ENCODE peak calls at places on chromosomes 16 and 17, in seven cellular contexts. H, B, O, P, W, T and K are unnamed samples.

GRCh38 chr16:73202176-73202729 is 154.3 kb upstream of the ZFHX3 start:
- DNase-seq in H (peak; percentile 93), B (no peak), O (no peak), P (no peak), W (no peak), T (peak; percentile 51), K (no peak)

GRCh38 chr17:51371732-51372151 is 111.4 kb downstream of the UTP18 start:
- DNase-seq in H (peak; percentile 71), B (no peak), O (peak; percentile 80), P (no peak), W (peak; percentile 45), T (peak; percentile 35), K (no peak)

GRCh38 chr17:17545031-17545820 is 46.3 kb downstream of the PEMT start:
- DNase-seq in H (peak; percentile 54), B (no peak), O (no peak), P (no peak), W (no peak), T (no peak), K (no peak)

GRCh38 chr17:67542219-67543114 is 165.4 kb downstream of the PITPNC1 start:
- DNase-seq in H (no peak), B (no peak), O (no peak), P (no peak), W (no peak), T (no peak), K (no peak)

GRCh38 chr16:66355526-66355925 is 11.0 kb upstream of the CDH5 start:
- DNase-seq in H (no peak), B (no peak), O (no peak), P (no peak), W (no peak), T (no peak), K (no peak)

GRCh38 chr16:76574651-76575050 is 297.4 kb downstream of the CNTNAP4 start:
- DNase-seq in H (no peak), B (no peak), O (no peak), P (no peak), W (no peak), T (no peak), K (no peak)

GRCh38 chr16:68490829-68491575 is 42.7 kb upstream of the SMPD3 start:
- DNase-seq in H (peak; percentile 60), B (no peak), O (no peak), P (no peak), W (no peak), T (peak; percentile 86), K (no peak)

GRCh38 chr16:62190426-62190825 is 154.2 kb upstream of the CDH8 start:
- DNase-seq in H (peak; percentile 1), B (no peak), O (peak; percentile 66), P (no peak), W (peak; percentile 68), T (no peak), K (no peak)

GRCh38 chr17:47694018-47694817 is at the start of gene TBKBP1:
- DNase-seq in H (peak; percentile 25), B (peak; percentile 57), O (peak; percentile 69), P (no peak), W (peak; percentile 92), T (peak; percentile 55), K (no peak)

GRCh38 chr16:49500211-49500610 is 126.6 kb downstream of the C16orf78 start:
- DNase-seq in H (no peak), B (no peak), O (no peak), P (no peak), W (no peak), T (no peak), K (no peak)

GRCh38 chr17:34556951-34557350 is 22.4 kb upstream of the TMEM132E start:
- DNase-seq in H (no peak), B (no peak), O (no peak), P (no peak), W (no peak), T (no peak), K (no peak)

GRCh38 chr17:79942011-79942405 is 93.7 kb downstream of the TBC1D16 start:
- DNase-seq in H (no peak), B (no peak), O (no peak), P (no peak), W (no peak), T (peak; percentile 9), K (no peak)

GRCh38 chr17:43175213-43176118 is 4.5 kb downstream of the NBR1 start:
- DNase-seq in H (peak; percentile 76), B (no peak), O (no peak), P (no peak), W (no peak), T (no peak), K (no peak)

GRCh38 chr16:67216612-67217490 is 10.1 kb upstream of the TMEM208 start:
- DNase-seq in H (no peak), B (no peak), O (no peak), P (no peak), W (no peak), T (no peak), K (no peak)

GRCh38 chr17:83106036-83106577 is 26.7 kb downstream of the METRNL start:
- DNase-seq in H (no peak), B (no peak), O (no peak), P (no peak), W (no peak), T (no peak), K (no peak)

GRCh38 chr17:80242505-80242904 is 18.1 kb upstream of the RNF213 start:
- DNase-seq in H (no peak), B (no peak), O (no peak), P (no peak), W (no peak), T (no peak), K (no peak)

GRCh38 chr16:56353054-56353921 is 72.1 kb downstream of the AMFR start:
- DNase-seq in H (no peak), B (peak; percentile 4), O (no peak), P (no peak), W (no peak), T (no peak), K (no peak)

GRCh38 chr17:68614718-68615117 is 13.6 kb upstream of the FAM20A start:
- DNase-seq in H (no peak), B (no peak), O (no peak), P (no peak), W (no peak), T (no peak), K (no peak)

GRCh38 chr17:39791296-39791992 is 53.7 kb downstream of the GRB7 start:
- DNase-seq in H (no peak), B (no peak), O (no peak), P (no peak), W (no peak), T (no peak), K (no peak)

GRCh38 chr17:34998205-34998604 is 17.9 kb downstream of the LIG3 start:
- DNase-seq in H (peak; percentile 74), B (peak; percentile 65), O (peak; percentile 70), P (peak; percentile 87), W (peak; percentile 64), T (peak; percentile 74), K (peak; percentile 72)

GRCh38 chr16:2698103-2698870 is 16.0 kb downstream of the KCTD5 start:
- DNase-seq in H (no peak), B (no peak), O (no peak), P (no peak), W (no peak), T (no peak), K (no peak)

GRCh38 chr17:80005360-80006338 is 30.0 kb downstream of the TBC1D16 start:
- DNase-seq in H (peak; percentile 51), B (peak; percentile 57), O (peak; percentile 69), P (peak; percentile 78), W (peak; percentile 64), T (peak; percentile 76), K (peak; percentile 51)

GRCh38 chr17:44266402-44267164 is 1.4 kb downstream of the SLC4A1 start:
- DNase-seq in H (no peak), B (no peak), O (no peak), P (no peak), W (no peak), T (peak; percentile 20), K (no peak)
- TF ChIP-seq CTCF in H (no peak), B (no peak), O (no peak), P (no peak), W (no peak), T (no peak), K (no peak)

GRCh38 chr16:4776141-4776705 is 9.3 kb upstream of the ZNF500 start:
- DNase-seq in H (no peak), B (no peak), O (no peak), P (no peak), W (no peak), T (no peak), K (no peak)
- TF ChIP-seq CTCF in H (no peak), B (no peak), O (no peak), P (no peak), W (no peak), T (no peak), K (no peak)

DNA sequence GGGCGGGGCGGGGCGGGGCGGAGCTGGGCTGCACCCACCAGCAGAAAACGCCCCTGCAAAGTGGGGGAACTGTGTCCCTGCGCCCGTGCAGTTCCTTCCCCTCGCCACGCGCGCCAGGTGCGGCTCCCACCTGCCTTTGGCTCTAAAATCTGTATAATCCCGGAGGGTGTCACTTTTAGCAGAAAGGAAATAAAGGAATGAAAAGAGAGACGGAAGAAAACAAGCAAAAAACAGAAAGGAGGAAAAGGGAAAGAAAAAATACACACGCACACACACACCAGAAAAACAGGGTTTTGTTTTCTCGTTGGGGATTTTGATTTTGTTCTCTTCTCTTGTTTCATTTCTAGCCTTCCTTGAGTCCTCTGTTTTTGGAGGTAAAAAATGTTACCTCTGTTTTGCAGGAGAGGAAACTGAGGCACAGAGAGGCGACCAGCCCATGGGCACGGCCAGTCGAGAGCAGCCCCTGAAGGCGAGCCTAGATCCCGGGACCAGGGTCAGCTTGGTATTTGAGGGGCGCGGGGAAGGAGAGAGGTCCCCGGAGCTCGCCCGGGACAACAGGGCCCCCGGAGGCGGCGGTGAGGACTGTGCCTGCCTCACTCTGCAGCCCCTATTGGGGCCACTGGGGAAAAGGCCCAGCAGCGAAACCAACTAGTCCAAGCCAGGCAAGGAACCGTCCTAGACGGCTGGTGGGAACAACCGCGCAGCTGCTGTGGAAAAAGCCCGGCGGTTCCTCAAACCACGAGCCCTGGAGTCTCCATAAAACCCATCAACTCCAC is 594 bp upstream of the CARHSP1 start:
- DNase-seq in H (no peak), B (no peak), O (peak; percentile 59), P (no peak), W (no peak), T (no peak), K (no peak)
- TF ChIP-seq CTCF in H (no peak), B (no peak), O (no peak), P (no peak), W (no peak), T (no peak), K (no peak)

DNA sequence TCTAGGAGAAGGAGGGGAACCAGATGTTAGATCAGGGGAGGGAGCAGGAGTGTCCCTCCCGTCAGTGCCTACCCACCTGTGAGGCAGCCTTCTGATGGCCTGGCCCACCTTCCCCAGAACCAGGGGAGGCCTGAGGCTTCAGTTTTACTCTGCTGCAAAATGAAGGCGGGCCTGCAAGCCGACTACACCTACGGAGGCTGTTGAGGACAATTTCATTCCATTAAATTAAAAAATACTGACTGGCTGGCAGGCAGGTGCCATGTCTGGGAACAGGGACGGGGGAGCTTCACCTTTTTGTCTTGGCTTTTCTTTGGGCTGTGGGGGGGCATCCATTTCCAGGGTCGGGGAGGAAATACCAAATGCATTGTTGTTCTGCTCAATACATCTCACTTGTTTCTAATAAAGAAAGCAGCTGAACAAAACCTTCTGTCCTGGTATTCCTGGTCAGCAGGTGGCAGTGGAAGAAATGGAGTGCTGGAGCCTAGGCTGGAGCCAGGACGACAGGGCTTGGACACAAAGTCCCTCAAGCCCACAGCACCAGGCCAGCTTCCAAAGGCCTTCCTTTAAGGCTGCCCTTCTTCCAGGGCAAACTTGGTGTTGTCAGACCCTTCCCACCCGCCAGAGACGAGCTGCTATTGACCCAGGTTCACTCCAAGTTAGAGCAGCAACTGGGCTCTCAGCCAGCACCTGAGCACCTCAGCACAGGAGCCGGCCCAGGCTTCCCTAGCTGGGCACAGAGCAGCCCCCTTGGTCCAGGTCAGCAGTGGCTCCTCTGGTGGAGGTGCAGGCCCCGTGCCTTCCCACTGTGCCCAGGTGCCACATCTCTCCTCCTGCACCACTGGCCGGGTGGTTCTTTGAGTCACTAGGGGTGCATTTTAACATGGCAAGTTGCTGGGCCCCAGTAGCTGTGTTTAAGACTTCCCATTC is 23.5 kb downstream of the PLCD3 start:
- DNase-seq in H (no peak), B (no peak), O (no peak), P (no peak), W (no peak), T (no peak), K (no peak)
- TF ChIP-seq CTCF in H (no peak), B (no peak), O (no peak), P (no peak), W (no peak), T (no peak), K (no peak)